ENCODE peak calls at places on chromosomes 12 and 14, in nine cellular contexts. One of them, this sample, is unnamed.

GRCh38 chr14:103563089-103563620 is 395 bp downstream of the COA8 start:
- DNase-seq in activated CD4-positive, CD25-positive, alpha-beta regulatory T cell treated with anti-CD3 and anti-CD28 coated beads, Interleukin-2, amount 50 U/mL, for 16 hours: no peak
- DNase-seq in hippocampal formation: peak
- DNase-seq in CD4-positive, alpha-beta memory T cell: no peak
- DNase-seq in M059J: peak
- DNase-seq in cardiac fibroblast: peak
- DNase-seq in MV-4-11: no peak
- DNase-seq in NCI-H2227 treated with DMSO at 0.1 percent for 48 hours: peak
- DNase-seq in lower lobe of right lung: peak
- DNase-seq in this sample: no peak

GRCh38 chr14:71141701-71142374 is 234.6 kb downstream of the PCNX1 start:
- DNase-seq in activated CD4-positive, CD25-positive, alpha-beta regulatory T cell treated with anti-CD3 and anti-CD28 coated beads, Interleukin-2, amount 50 U/mL, for 16 hours: no peak
- DNase-seq in hippocampal formation: no peak
- DNase-seq in CD4-positive, alpha-beta memory T cell: no peak
- DNase-seq in M059J: no peak
- DNase-seq in cardiac fibroblast: peak
- DNase-seq in MV-4-11: no peak
- DNase-seq in NCI-H2227 treated with DMSO at 0.1 percent for 48 hours: no peak
- DNase-seq in lower lobe of right lung: no peak
- DNase-seq in this sample: peak

GRCh38 chr14:63473194-63473788 is 69.9 kb downstream of the PPP2R5E start:
- DNase-seq in activated CD4-positive, CD25-positive, alpha-beta regulatory T cell treated with anti-CD3 and anti-CD28 coated beads, Interleukin-2, amount 50 U/mL, for 16 hours: no peak
- DNase-seq in hippocampal formation: no peak
- DNase-seq in CD4-positive, alpha-beta memory T cell: no peak
- DNase-seq in M059J: no peak
- DNase-seq in cardiac fibroblast: no peak
- DNase-seq in MV-4-11: peak
- DNase-seq in NCI-H2227 treated with DMSO at 0.1 percent for 48 hours: no peak
- DNase-seq in lower lobe of right lung: no peak
- DNase-seq in this sample: peak

GRCh38 chr14:32224731-32225377 is 21.8 kb upstream of the RNU6-8 start:
- DNase-seq in activated CD4-positive, CD25-positive, alpha-beta regulatory T cell treated with anti-CD3 and anti-CD28 coated beads, Interleukin-2, amount 50 U/mL, for 16 hours: no peak
- DNase-seq in hippocampal formation: no peak
- DNase-seq in CD4-positive, alpha-beta memory T cell: no peak
- DNase-seq in M059J: peak
- DNase-seq in cardiac fibroblast: peak
- DNase-seq in MV-4-11: no peak
- DNase-seq in NCI-H2227 treated with DMSO at 0.1 percent for 48 hours: peak
- DNase-seq in lower lobe of right lung: peak
- DNase-seq in this sample: peak

GRCh38 chr12:47082963-47083621 is 3.3 kb upstream of the AMIGO2 start:
- DNase-seq in activated CD4-positive, CD25-positive, alpha-beta regulatory T cell treated with anti-CD3 and anti-CD28 coated beads, Interleukin-2, amount 50 U/mL, for 16 hours: no peak
- DNase-seq in hippocampal formation: no peak
- DNase-seq in CD4-positive, alpha-beta memory T cell: no peak
- DNase-seq in M059J: peak
- DNase-seq in cardiac fibroblast: peak
- DNase-seq in MV-4-11: no peak
- DNase-seq in NCI-H2227 treated with DMSO at 0.1 percent for 48 hours: no peak
- DNase-seq in lower lobe of right lung: no peak
- DNase-seq in this sample: peak

GRCh38 chr12:115963030-115963480 is 314.4 kb downstream of the MED13L start:
- DNase-seq in activated CD4-positive, CD25-positive, alpha-beta regulatory T cell treated with anti-CD3 and anti-CD28 coated beads, Interleukin-2, amount 50 U/mL, for 16 hours: no peak
- DNase-seq in hippocampal formation: no peak
- DNase-seq in CD4-positive, alpha-beta memory T cell: no peak
- DNase-seq in M059J: peak
- DNase-seq in cardiac fibroblast: peak
- DNase-seq in MV-4-11: no peak
- DNase-seq in NCI-H2227 treated with DMSO at 0.1 percent for 48 hours: no peak
- DNase-seq in lower lobe of right lung: no peak
- DNase-seq in this sample: peak

GRCh38 chr12:8639936-8640335 is 22.7 kb downstream of the MFAP5 start:
- DNase-seq in activated CD4-positive, CD25-positive, alpha-beta regulatory T cell treated with anti-CD3 and anti-CD28 coated beads, Interleukin-2, amount 50 U/mL, for 16 hours: no peak
- DNase-seq in hippocampal formation: no peak
- DNase-seq in CD4-positive, alpha-beta memory T cell: no peak
- DNase-seq in M059J: no peak
- DNase-seq in cardiac fibroblast: no peak
- DNase-seq in MV-4-11: no peak
- DNase-seq in NCI-H2227 treated with DMSO at 0.1 percent for 48 hours: no peak
- DNase-seq in lower lobe of right lung: no peak
- DNase-seq in this sample: no peak

GRCh38 chr14:43803076-43803689 is 703.9 kb downstream of the FSCB start:
- DNase-seq in activated CD4-positive, CD25-positive, alpha-beta regulatory T cell treated with anti-CD3 and anti-CD28 coated beads, Interleukin-2, amount 50 U/mL, for 16 hours: no peak
- DNase-seq in hippocampal formation: no peak
- DNase-seq in CD4-positive, alpha-beta memory T cell: no peak
- DNase-seq in M059J: no peak
- DNase-seq in cardiac fibroblast: no peak
- DNase-seq in MV-4-11: no peak
- DNase-seq in NCI-H2227 treated with DMSO at 0.1 percent for 48 hours: no peak
- DNase-seq in lower lobe of right lung: no peak
- DNase-seq in this sample: no peak

GRCh38 chr12:109914461-109914860 is 14.4 kb downstream of the TCHP start:
- DNase-seq in activated CD4-positive, CD25-positive, alpha-beta regulatory T cell treated with anti-CD3 and anti-CD28 coated beads, Interleukin-2, amount 50 U/mL, for 16 hours: no peak
- DNase-seq in hippocampal formation: no peak
- DNase-seq in CD4-positive, alpha-beta memory T cell: no peak
- DNase-seq in M059J: no peak
- DNase-seq in cardiac fibroblast: no peak
- DNase-seq in MV-4-11: no peak
- DNase-seq in NCI-H2227 treated with DMSO at 0.1 percent for 48 hours: no peak
- DNase-seq in lower lobe of right lung: peak
- DNase-seq in this sample: no peak

GRCh38 chr14:39071096-39071495 is 31.9 kb downstream of the SEC23A start:
- DNase-seq in activated CD4-positive, CD25-positive, alpha-beta regulatory T cell treated with anti-CD3 and anti-CD28 coated beads, Interleukin-2, amount 50 U/mL, for 16 hours: no peak
- DNase-seq in hippocampal formation: no peak
- DNase-seq in CD4-positive, alpha-beta memory T cell: no peak
- DNase-seq in M059J: no peak
- DNase-seq in cardiac fibroblast: no peak
- DNase-seq in MV-4-11: no peak
- DNase-seq in NCI-H2227 treated with DMSO at 0.1 percent for 48 hours: no peak
- DNase-seq in lower lobe of right lung: no peak
- DNase-seq in this sample: no peak

This sample was measured in foreskin fibroblast.